ENCODE peak calls at places on chromosome 19, in four cellular contexts. T, L, R and A are unnamed samples.
A peak's percentile ranks its signal among the peaks of the same experiment; 100 is the strongest.

GRCh38 chr19:46069841-46070341 is 29.1 kb upstream of the IGFL4 start:
- DNase-seq in R (no peak), T (no peak), L (no peak), A (no peak)

GRCh38 chr19:8069116-8069973 is 16.8 kb downstream of the CCL25 start:
- DNase-seq in L (no peak), T (peak; percentile 49), R (peak; percentile 32), A (peak; percentile 73)

GRCh38 chr19:37989855-37990254 is 82.8 kb downstream of the SIPA1L3 start:
- DNase-seq in R (no peak), T (no peak), L (no peak), A (peak; percentile 68)

GRCh38 chr19:52188822-52189744 is 769 bp upstream of the PPP2R1A start:
- DNase-seq in R (peak; percentile 59), L (no peak), T (no peak), A (peak; percentile 98)

GRCh38 chr19:2529473-2529918 is 53.6 kb downstream of the GADD45B start:
- DNase-seq in T (no peak), R (no peak), L (no peak), A (no peak)

GRCh38 chr19:49713236-49713845 is 22.4 kb downstream of the CPT1C start:
- DNase-seq in T (no peak), L (no peak), R (no peak), A (no peak)

GRCh38 chr19:15570420-15570819 is 44.6 kb upstream of the CYP4F8 start:
- DNase-seq in T (no peak), L (no peak), R (no peak), A (no peak)

GRCh38 chr19:3556978-3557460 is 367 bp downstream of the MFSD12 start:
- DNase-seq in R (peak; percentile 74), L (no peak), T (peak; percentile 71), A (peak; percentile 36)

GRCh38 chr19:49690656-49691242 is at the start of gene CPT1C:
- DNase-seq in L (no peak), R (peak; percentile 96), T (no peak), A (peak; percentile 93)

GRCh38 chr19:33248553-33248953 is 22.9 kb upstream of the SLC7A10 start:
- DNase-seq in R (no peak), L (no peak), T (no peak), A (no peak)

GRCh38 chr19:56066152-56067023 is 54.7 kb downstream of the ZNF787 start:
- DNase-seq in R (peak; percentile 89), L (no peak), T (peak; percentile 84), A (peak; percentile 86)

GRCh38 chr19:50792246-50792851 is 2.1 kb downstream of the ACP4 start:
- DNase-seq in R (no peak), T (no peak), L (no peak), A (no peak)

GRCh38 chr19:17351815-17352435 is 14.6 kb downstream of the GTPBP3 start:
- DNase-seq in R (no peak), L (no peak), T (no peak), A (no peak)

GRCh38 chr19:46210634-46211033 is 18.9 kb upstream of the IGFL1 start:
- DNase-seq in T (no peak), R (no peak), L (no peak), A (no peak)

GRCh38 chr19:38090561-38090960 is 133.5 kb downstream of the DPF1 start:
- DNase-seq in T (no peak), R (no peak), L (no peak), A (no peak)

GRCh38 chr19:39087907-39088686 is 3.9 kb downstream of the ACP7 start:
- DNase-seq in L (no peak), R (no peak), T (no peak), A (no peak)

GRCh38 chr19:46394398-46394797 is 19.0 kb downstream of the CCDC8 start:
- DNase-seq in T (no peak), R (no peak), L (no peak), A (no peak)

GRCh38 chr19:35409191-35409590 is 38.3 kb downstream of the GPR42 start:
- DNase-seq in T (no peak), L (no peak), R (no peak), A (no peak)

GRCh38 chr19:2803486-2804155 is 16.0 kb upstream of the ZNF554 start:
- DNase-seq in T (no peak), L (no peak), R (peak; percentile 19), A (no peak)

GRCh38 chr19:8466018-8466417 is 21.2 kb downstream of the HNRNPM start:
- DNase-seq in R (no peak), T (no peak), L (no peak), A (no peak)

GRCh38 chr19:41569481-41570150 is 6.3 kb upstream of the CEACAM21 start:
- DNase-seq in R (no peak), L (no peak), T (no peak), A (no peak)

DNA sequence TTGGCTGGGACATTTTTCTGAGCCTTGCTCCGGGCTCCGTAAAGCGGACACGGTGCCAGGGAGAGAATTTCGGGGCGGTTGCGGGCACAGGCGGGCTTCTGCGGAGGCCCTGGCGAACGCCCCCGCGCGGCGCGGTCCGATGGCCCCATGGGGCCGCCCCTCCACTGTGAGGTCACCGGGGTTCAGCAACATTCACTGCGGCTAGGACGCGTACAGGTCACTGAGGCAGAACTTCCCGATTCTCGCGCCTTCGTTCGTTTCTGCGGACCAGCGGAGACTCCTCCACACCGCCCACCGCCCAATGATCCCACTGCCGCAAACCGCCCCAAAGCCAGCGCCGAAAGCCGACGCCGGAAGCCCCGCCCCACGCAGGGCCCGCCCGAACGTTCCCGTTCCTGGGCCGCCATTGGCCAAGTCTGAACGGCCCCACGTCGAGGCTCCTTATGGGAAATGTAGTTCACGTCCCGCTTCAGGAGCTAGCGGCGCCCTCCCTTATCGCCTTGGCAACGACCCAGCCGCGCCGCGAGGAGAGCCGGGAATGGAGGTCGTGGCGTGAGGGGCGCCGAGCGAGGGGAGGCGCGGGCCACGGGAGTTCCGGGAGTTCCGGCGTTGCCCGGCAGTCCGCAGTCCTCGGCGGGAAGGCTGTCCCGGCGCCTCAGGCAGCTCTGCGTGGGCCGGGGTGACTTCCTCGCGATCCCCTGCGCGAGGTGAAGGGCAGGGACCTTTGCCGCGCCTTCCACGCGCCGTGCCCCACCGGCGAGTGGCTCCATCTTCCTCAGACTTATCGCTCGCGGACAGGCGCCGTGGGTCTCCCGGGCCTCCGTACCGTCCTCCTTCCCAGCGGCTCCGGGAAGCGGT is at the start of gene ZNF584:
- DNase-seq in T (peak; percentile 96), R (peak; percentile 97), L (peak; percentile 60), A (peak; percentile 98)
- TF ChIP-seq CTCF in T (no peak), R (peak; percentile 42), L (peak; percentile 21), A (no peak)

DNA sequence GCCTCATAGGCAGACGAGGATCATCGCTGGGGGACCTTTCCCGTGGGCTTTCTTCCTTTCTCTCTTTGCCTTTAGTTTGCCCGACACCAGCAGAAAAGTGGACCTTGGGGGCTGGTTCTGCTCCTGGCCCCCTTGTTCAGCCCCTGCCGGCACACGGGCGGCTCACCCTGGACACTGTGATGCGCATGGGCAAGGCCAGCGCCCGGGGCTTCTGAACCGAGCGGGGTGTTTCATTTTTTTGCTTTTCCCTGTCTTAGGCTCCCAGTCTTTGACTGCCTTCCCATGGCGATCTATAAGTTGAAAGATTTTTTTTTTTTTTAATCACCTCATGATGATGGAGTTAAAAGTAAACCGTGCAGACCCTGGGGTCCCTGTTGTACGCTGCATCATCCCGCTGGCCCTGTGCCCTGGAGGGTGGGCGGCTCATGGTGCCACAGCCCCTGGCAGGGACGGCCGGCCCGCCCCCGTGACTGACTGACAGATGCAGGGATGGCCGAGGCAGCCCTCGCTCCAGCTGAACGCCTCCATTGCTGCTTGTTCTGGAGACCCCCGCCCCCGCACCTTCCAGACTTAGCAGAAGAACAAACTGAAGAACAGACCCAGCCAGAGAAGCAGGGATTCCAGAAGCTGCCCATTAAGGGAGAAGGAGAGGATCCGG is 9.6 kb downstream of the TSSK6 start:
- DNase-seq in L (no peak), R (no peak), T (no peak), A (no peak)
- TF ChIP-seq USF1 in L (no peak), R (no peak), T (no peak), A (no peak)

GRCh38 chr19:12806242-12807131 is at the start of gene RNASEH2A:
- DNase-seq in R (peak; percentile 95), T (peak; percentile 92), L (no peak), A (peak; percentile 91)
- TF ChIP-seq CTCF in R (no peak), T (no peak), L (no peak), A (no peak)

GRCh38 chr19:48394331-48395169 is 1.1 kb downstream of the GRIN2D start:
- DNase-seq in R (no peak), T (no peak), L (no peak), A (no peak)
- TF ChIP-seq USF1 in R (no peak), T (no peak), L (no peak), A (no peak)

GRCh38 chr19:54414156-54414555 is 1.1 kb upstream of the TTYH1 start:
- DNase-seq in L (no peak), T (no peak), R (no peak), A (no peak)

GRCh38 chr19:54412877-54413276 is 2.4 kb upstream of the TTYH1 start:
- DNase-seq in T (no peak), L (no peak), R (no peak), A (no peak)

GRCh38 chr19:54415901-54416621 is 797 bp downstream of the TTYH1 start:
- DNase-seq in L (no peak), T (peak; percentile 5), R (no peak), A (no peak)

GRCh38 chr19:54416695-54417491 is 1.6 kb downstream of the TTYH1 start:
- DNase-seq in R (no peak), L (no peak), T (no peak), A (peak; percentile 39)

GRCh38 chr19:54415208-54415900 is at the start of gene TTYH1:
- DNase-seq in T (peak; percentile 69), R (peak; percentile 88), L (no peak), A (peak; percentile 77)
- TF ChIP-seq CTCF in T (no peak), R (peak; percentile 33), L (peak; percentile 18), A (peak; percentile 90)

GRCh38 chr19:30223866-30224688 is 148.1 kb upstream of the ZNF536 start:
- DNase-seq in L (no peak), T (no peak), R (no peak), A (no peak)

GRCh38 chr19:30222428-30222873 is 149.7 kb upstream of the ZNF536 start:
- DNase-seq in T (peak; percentile 68), R (peak; percentile 46), L (no peak), A (peak; percentile 76)

GRCh38 chr19:30224689-30225606 is 147.2 kb upstream of the ZNF536 start:
- DNase-seq in T (no peak), L (no peak), R (peak; percentile 84), A (no peak)

GRCh38 chr19:30221176-30221575 is 151.0 kb upstream of the ZNF536 start:
- DNase-seq in L (no peak), R (no peak), T (no peak), A (no peak)

DNA sequence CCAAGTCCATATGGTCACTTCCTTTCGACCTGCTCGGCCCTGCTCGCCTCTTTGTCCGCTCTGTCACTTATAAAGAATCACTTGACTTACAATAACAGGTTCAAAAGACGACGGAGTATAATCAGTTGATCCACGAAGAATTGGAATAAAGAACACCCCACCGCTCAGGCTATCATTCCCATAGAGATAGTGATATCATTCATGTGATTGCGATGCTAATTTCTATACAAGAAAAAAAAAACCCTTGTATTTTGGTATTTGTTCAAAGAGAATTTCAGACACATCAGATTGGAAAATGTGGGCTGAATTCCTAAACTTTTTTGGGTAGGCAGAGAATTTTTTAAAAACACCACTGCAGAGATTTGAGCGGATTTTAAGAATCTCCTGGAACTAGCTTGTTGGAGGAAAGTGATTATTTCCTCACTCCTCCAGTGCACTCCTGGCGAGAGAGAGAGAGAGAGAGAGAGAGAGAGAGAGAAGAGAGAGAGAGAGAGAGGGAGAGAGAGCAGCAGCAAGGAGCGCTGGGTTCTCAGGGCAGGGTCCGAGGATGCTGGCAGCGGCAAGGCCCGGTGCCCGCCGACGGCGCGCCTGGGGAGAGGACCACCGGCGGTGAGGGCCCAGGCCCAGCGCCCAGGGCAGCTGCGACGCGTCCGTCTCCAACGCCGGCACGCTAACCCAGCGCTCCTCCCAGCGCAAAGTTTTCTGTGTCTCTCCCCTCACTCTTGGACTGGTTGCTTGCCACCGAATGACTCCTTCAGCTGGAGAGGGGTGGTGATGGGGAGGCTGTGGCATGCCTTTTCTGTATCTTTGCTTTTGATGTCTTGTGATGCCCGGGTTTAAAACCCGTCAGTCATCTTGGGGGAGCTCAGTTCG is 149.0 kb upstream of the ZNF536 start:
- DNase-seq in T (no peak), R (no peak), L (no peak), A (peak; percentile 45)
- TF ChIP-seq USF1 in T (no peak), R (no peak), L (no peak), A (no peak)